ENCODE peak calls at places on chromosomes 2 and 18, in four cellular contexts. X is stimulated activated CD4-positive, alpha-beta T cell treated with anti-CD3 and anti-CD28 coated beads, Interleukin-1b, Interleukin-23, amount 100 ng/mL, for 4 hours; S is activated naive CD8-positive, alpha-beta T cell treated with anti-CD3 and anti-CD28 coated beads for 36 hours; J is NCI-H1105 treated with DMSO at 0.1 percent for 48 hours. K is an unnamed sample.

GRCh38 chr2:133886735-133887675 is 318.7 kb upstream of the NCKAP5 start:
- DNase-seq in X (peak), S (peak), J (peak), K (peak)

GRCh38 chr2:71856709-71857525 is 290.7 kb downstream of the CYP26B1 start:
- DNase-seq in X (no peak), S (no peak), J (no peak), K (no peak)

GRCh38 chr2:16093639-16094447 is 153.5 kb downstream of the MYCN start:
- DNase-seq in J (peak), S (no peak), X (no peak), K (peak)

GRCh38 chr2:20677301-20678176 is 10.6 kb downstream of the GDF7 start:
- DNase-seq in J (no peak), S (no peak), X (no peak), K (no peak)

GRCh38 chr2:168632733-168633132 is 169.7 kb upstream of the NOSTRIN start:
- DNase-seq in S (no peak), J (no peak), X (no peak), K (no peak)

GRCh38 chr2:122145805-122146204 is 390.4 kb downstream of the TSN start:
- DNase-seq in X (no peak), S (no peak), J (peak), K (no peak)

GRCh38 chr2:159187095-159187494 is 99.4 kb downstream of the WDSUB1 start:
- DNase-seq in S (no peak), J (no peak), X (no peak), K (no peak)

GRCh38 chr2:56484906-56485305 is 301.1 kb downstream of the CCDC85A start:
- DNase-seq in S (no peak), X (no peak), J (no peak), K (no peak)

GRCh38 chr18:49174478-49174877 is 223.7 kb upstream of the SMAD7 start:
- DNase-seq in J (no peak), S (no peak), X (no peak), K (no peak)

GRCh38 chr18:75201273-75201898 is 7.6 kb downstream of the PTGR3 start:
- DNase-seq in J (no peak), X (no peak), S (no peak), K (no peak)

GRCh38 chr2:64404002-64404731 is 49.8 kb upstream of the LGALSL start:
- DNase-seq in X (no peak), J (peak), S (no peak), K (no peak)

GRCh38 chr2:199692489-199692888 is 158.5 kb downstream of the FTCDNL1 start:
- DNase-seq in S (no peak), J (peak), X (no peak), K (peak)

GRCh38 chr2:209663149-209663548 is 108.5 kb upstream of the UNC80 start:
- DNase-seq in J (no peak), S (no peak), X (no peak), K (no peak)

GRCh38 chr2:207479198-207479785 is 50.5 kb upstream of the CREB1 start:
- DNase-seq in J (no peak), S (no peak), X (no peak), K (no peak)

GRCh38 chr2:136204959-136205358 is 87.0 kb upstream of the CXCR4 start:
- DNase-seq in X (no peak), S (no peak), J (no peak), K (no peak)

GRCh38 chr2:71299507-71299906 is 32.1 kb upstream of the ZNF638 start:
- DNase-seq in X (no peak), S (no peak), J (peak), K (peak)

GRCh38 chr2:6946722-6947121 is 29.5 kb downstream of the RNF144A start:
- DNase-seq in S (no peak), X (no peak), J (no peak), K (no peak)

GRCh38 chr2:194610297-194610696 is 1046.7 kb upstream of the SLC39A10 start:
- DNase-seq in X (no peak), J (no peak), S (no peak), K (no peak)

GRCh38 chr2:33313039-33313438 is 163.4 kb upstream of the RASGRP3 start:
- DNase-seq in S (no peak), J (no peak), X (no peak), K (no peak)

GRCh38 chr2:217204358-217204757 is 344.5 kb upstream of the TNP1 start:
- DNase-seq in S (no peak), X (no peak), J (no peak), K (no peak)

GRCh38 chr2:75608684-75609333 is 37.8 kb upstream of the MRPL19 start:
- DNase-seq in S (peak), J (peak), X (peak), K (peak)

GRCh38 chr2:215579809-215580208 is 143.9 kb upstream of the FN1 start:
- DNase-seq in S (no peak), X (no peak), J (no peak), K (no peak)

GRCh38 chr2:159960413-159960812 is 102.0 kb downstream of the PLA2R1 start:
- DNase-seq in S (no peak), X (no peak), J (no peak), K (no peak)

GRCh38 chr2:65142515-65142914 is 12.6 kb upstream of the RAB1A start:
- DNase-seq in X (no peak), J (no peak), S (no peak), K (no peak)

GRCh38 chr2:150135223-150135883 is 352.1 kb downstream of the RND3 start:
- DNase-seq in X (no peak), S (no peak), J (no peak), K (no peak)

GRCh38 chr2:135960598-135961551 is 24.6 kb downstream of the DARS1 start:
- DNase-seq in J (peak), S (no peak), X (no peak), K (peak)

GRCh38 chr2:170819941-170820646 is 3.4 kb downstream of the GAD1 start:
- DNase-seq in J (no peak), X (no peak), S (no peak), K (no peak)

GRCh38 chr2:11099122-11100065 is 55.9 kb upstream of the SLC66A3 start:
- DNase-seq in S (no peak), X (no peak), J (no peak), K (no peak)

GRCh38 chr18:7177131-7177744 is 53.7 kb upstream of the LRRC30 start:
- DNase-seq in J (peak), S (no peak), X (no peak), K (peak)

GRCh38 chr2:195570329-195570728 is 86.7 kb upstream of the SLC39A10 start:
- DNase-seq in J (no peak), X (no peak), S (no peak), K (no peak)

GRCh38 chr2:25966531-25967265 is 15.6 kb downstream of the KIF3C start:
- DNase-seq in J (no peak), X (no peak), S (no peak), K (no peak)

GRCh38 chr2:54081574-54081973 is 33.8 kb upstream of the ACYP2 start:
- DNase-seq in X (no peak), J (no peak), S (peak), K (no peak)

GRCh38 chr18:61582205-61582710 is 249.0 kb downstream of the CDH20 start:
- DNase-seq in X (no peak), S (no peak), J (no peak), K (no peak)

GRCh38 chr2:156005999-156006712 is 326.4 kb downstream of the NR4A2 start:
- DNase-seq in S (no peak), J (no peak), X (no peak), K (no peak)